ENCODE peak calls at places on chromosomes 1 and 21, in eight cellular contexts. G, T, J, O, W, B, H and S are unnamed samples.

GRCh38 chr21:43734830-43735229 is 15.9 kb downstream of the PDXK start:
- DNase-seq in G (no peak), T (peak; percentile 54), J (no peak), O (no peak), W (no peak), B (no peak), H (no peak), S (no peak)

GRCh38 chr21:42654913-42655796 is 1.7 kb downstream of the PDE9A start:
- DNase-seq in G (no peak), T (no peak), J (no peak), O (no peak), W (no peak), B (no peak), H (no peak), S (no peak)

GRCh38 chr1:20184997-20185833 is 681 bp upstream of the UBXN10 start:
- DNase-seq in G (no peak), T (no peak), J (peak; percentile 8), O (no peak), W (peak; percentile 63), B (no peak), H (no peak), S (no peak)

GRCh38 chr1:113109908-113110554 is 37.0 kb downstream of the LRIG2 start:
- DNase-seq in G (no peak), T (no peak), J (peak; percentile 68), O (no peak), W (no peak), B (no peak), H (peak; percentile 14), S (no peak)

GRCh38 chr1:109385417-109385816 is 12.3 kb downstream of the SORT1 start:
- DNase-seq in G (no peak), T (no peak), J (no peak), O (no peak), W (no peak), B (no peak), H (no peak), S (no peak)

GRCh38 chr1:119075614-119076013 is 64.8 kb downstream of the WARS2 start:
- DNase-seq in G (no peak), T (no peak), J (no peak), O (no peak), W (no peak), B (no peak), H (no peak), S (no peak)

GRCh38 chr1:195637474-195637873 is 970.8 kb downstream of the KCNT2 start:
- DNase-seq in G (no peak), T (no peak), J (no peak), O (no peak), W (no peak), B (no peak), H (no peak), S (no peak)

GRCh38 chr1:22018583-22019559 is 17.4 kb downstream of the CELA3A start:
- DNase-seq in G (peak; percentile 85), T (peak; percentile 35), J (peak; percentile 17), O (no peak), W (peak; percentile 95), B (no peak), H (peak; percentile 57), S (no peak)

GRCh38 chr1:200415693-200416593 is 6.1 kb upstream of the ZNF281 start:
- DNase-seq in G (no peak), T (peak; percentile 63), J (no peak), O (peak; percentile 75), W (no peak), B (no peak), H (peak; percentile 43), S (no peak)

GRCh38 chr1:22057861-22058260 is 5.4 kb downstream of the CDC42 start:
- DNase-seq in G (no peak), T (no peak), J (no peak), O (no peak), W (no peak), B (no peak), H (no peak), S (no peak)

GRCh38 chr1:162285149-162285561 is 91.5 kb downstream of the SPATA46 start:
- DNase-seq in G (no peak), T (peak; percentile 95), J (no peak), O (peak; percentile 72), W (no peak), B (peak; percentile 90), H (no peak), S (no peak)

GRCh38 chr1:147486876-147487656 is 54.2 kb upstream of the BCL9 start:
- DNase-seq in G (no peak), T (no peak), J (no peak), O (no peak), W (no peak), B (no peak), H (no peak), S (no peak)

GRCh38 chr1:22971161-22972062 is 1.3 kb downstream of the LACTBL1 start:
- DNase-seq in G (peak; percentile 23), T (no peak), J (no peak), O (no peak), W (no peak), B (peak; percentile 25), H (no peak), S (peak; percentile 51)

GRCh38 chr1:53470155-53470554 is 11.0 kb downstream of the DMRTB1 start:
- DNase-seq in G (peak; percentile 75), T (peak; percentile 68), J (no peak), O (peak; percentile 42), W (no peak), B (peak; percentile 82), H (peak; percentile 38), S (peak; percentile 99)

DNA sequence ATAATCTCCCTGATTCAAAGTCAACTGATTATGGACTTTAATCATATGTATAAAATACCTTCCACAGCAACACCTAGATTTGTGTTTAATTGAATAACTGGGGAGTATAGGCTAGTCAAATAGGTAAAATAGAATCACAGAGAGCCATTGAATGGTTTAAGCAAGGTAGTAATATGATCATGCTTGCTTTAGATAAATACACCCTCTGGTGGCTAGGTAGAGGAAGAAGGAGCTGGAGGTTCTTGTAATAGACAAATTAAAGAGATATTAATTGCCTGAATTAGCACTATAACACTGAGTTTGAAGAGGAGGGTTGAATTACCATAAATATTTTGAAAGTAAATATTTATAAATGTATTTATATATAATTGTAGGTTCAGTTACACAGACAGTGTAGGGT is 40.3 kb downstream of the DIRAS3 start:
- DNase-seq in G (no peak), T (no peak), J (no peak), O (no peak), W (no peak), B (peak; percentile 24), H (peak; percentile 21), S (no peak)
- TF ChIP-seq CTCF in G (no peak), T (no peak), J (no peak), O (no peak), W (no peak), B (peak; percentile 59), H (peak; percentile 42), S (peak; percentile 76)

DNA sequence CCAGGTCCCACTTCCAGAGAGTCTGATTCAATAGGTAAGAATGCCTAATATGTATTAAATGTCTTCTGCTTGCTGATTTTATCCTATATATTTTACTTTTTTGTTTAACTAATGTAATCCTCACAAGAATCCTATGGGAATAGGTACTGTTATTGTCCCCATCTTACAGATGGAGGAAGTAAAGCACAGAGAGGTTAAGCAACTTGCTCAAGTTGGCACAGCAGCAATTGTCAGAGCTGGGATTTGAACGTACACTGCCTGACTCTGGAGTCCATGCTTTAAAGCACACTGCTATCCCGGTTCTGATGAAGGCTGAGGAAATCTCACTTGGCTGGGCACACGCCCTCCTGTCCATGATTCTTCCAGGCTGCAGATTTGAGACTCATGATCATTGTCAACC is 62.8 kb downstream of the IGSF21 start:
- DNase-seq in G (no peak), T (no peak), J (no peak), O (no peak), W (no peak), B (no peak), H (no peak), S (no peak)
- H3K27me3 ChIP-seq in G (peaks cover 31% of the 10 kb centered on the region), T (no peaks in the 10 kb centered on the region), J (no peaks in the 10 kb centered on the region), O (peaks cover 51% of the 10 kb centered on the region), W (no peaks in the 10 kb centered on the region), B (no peaks in the 10 kb centered on the region), H (no peaks in the 10 kb centered on the region), S (peaks cover 17% of the 10 kb centered on the region)

DNA sequence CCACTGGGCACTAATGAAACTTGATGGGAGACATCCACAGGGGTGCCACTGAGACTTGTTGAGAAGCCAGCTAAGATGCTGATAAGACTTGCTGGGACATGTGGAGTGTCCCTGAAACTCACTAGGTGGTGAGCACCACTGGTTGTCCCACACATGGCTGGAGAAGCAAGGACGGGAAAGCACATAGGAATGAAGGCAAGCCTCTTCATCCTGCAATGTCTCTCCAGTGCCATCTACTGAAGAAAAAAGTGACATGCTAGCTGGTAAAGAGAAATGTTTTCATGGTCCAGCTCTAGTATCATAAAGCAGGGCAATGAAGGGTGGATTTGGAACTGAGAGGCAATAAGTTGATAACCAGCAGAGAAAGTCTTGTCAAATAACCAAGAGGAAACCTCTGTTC is 283.0 kb downstream of the PAPPA2 start:
- DNase-seq in G (no peak), T (no peak), J (no peak), O (peak; percentile 4), W (no peak), B (no peak), H (peak; percentile 33), S (no peak)
- TF ChIP-seq CTCF in G (no peak), T (no peak), J (peak; percentile 48), O (peak; percentile 41), W (no peak), B (no peak), H (peak; percentile 39), S (peak; percentile 57)

GRCh38 chr1:68232354-68233148 is at the start of gene WLS:
- DNase-seq in G (peak; percentile 87), T (peak; percentile 83), J (peak; percentile 74), O (no peak), W (peak; percentile 8), B (peak; percentile 92), H (peak; percentile 92), S (peak; percentile 92)

GRCh38 chr1:68230901-68231626 is 1.3 kb downstream of the WLS start:
- DNase-seq in G (peak; percentile 79), T (peak; percentile 45), J (peak; percentile 8), O (no peak), W (no peak), B (peak; percentile 43), H (peak; percentile 41), S (peak; percentile 62)

GRCh38 chr1:68229927-68230812 is 2.2 kb downstream of the WLS start:
- DNase-seq in G (no peak), T (no peak), J (peak; percentile 9), O (no peak), W (no peak), B (peak; percentile 46), H (peak; percentile 52), S (peak; percentile 63)

GRCh38 chr1:68233202-68233601 is 879 bp upstream of the WLS start:
- DNase-seq in G (no peak), T (no peak), J (no peak), O (no peak), W (no peak), B (no peak), H (no peak), S (no peak)

DNA sequence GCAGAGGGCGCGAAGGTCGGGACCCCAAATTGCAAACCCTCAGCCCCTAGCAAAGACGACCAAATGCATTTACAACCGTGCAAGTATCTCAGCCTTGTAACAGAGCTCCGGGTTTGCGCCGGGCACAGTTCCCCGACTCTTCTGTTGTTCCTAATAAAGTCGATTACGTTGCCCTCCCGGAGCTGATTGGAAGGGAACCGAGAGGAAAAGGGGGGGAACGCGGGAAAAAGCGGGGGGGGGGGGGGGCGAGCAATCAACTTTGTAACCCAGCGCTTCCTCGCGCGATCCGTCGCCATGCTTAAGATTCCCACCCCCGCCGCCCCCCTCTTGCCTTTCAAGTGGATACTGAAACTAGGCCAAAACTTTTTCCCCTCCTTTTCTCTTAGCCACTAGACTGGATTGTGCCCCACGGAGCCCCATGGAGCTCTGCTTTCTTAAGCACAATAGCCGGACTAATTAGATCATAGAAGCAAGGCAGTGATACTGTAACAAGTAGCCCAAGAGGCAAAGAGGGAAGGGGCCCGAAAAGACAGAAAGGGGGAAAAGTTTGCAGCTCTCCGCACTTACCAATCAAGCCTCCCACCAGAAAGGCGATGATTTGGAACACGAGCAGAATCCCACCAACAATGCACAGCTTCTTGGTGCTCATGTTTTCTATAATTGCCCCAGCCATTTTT is 558 bp downstream of the WLS start:
- DNase-seq in G (no peak), T (peak; percentile 59), J (peak; percentile 35), O (no peak), W (no peak), B (peak; percentile 67), H (peak; percentile 89), S (peak; percentile 74)
- H3K27me3 ChIP-seq in G (peaks cover 24% of the 10 kb centered on the region), T (no peaks in the 10 kb centered on the region), J (no peaks in the 10 kb centered on the region), O (peaks cover 30% of the 10 kb centered on the region), W (peaks cover 43% of the 10 kb centered on the region), B (peaks cover 2% of the 10 kb centered on the region), H (no peaks in the 10 kb centered on the region), S (peaks cover 11% of the 10 kb centered on the region)